ENCODE peak calls at places on chromosome 17, in seven cellular contexts. P is EL; K is GM03348; Z is activated CD4-positive, alpha-beta T cell treated with anti-CD3 and anti-CD28 coated beads, Interleukin-2, amount 50 U/mL, for 4 hours; V is activated T-cell treated with anti-CD3 and anti-CD28 coated beads for 48 hours; T is endothelial cell; I is mammary epithelial cell. Q is an unnamed sample.

GRCh38 chr17:79513206-79513605 is 97.6 kb downstream of the RBFOX3 start:
- DNase-seq in I (no peak), T (no peak), Z (no peak), P (no peak), V (no peak), K (no peak), Q (no peak)

GRCh38 chr17:48611681-48612455 is 1.1 kb upstream of the HOXB7 start:
- DNase-seq in T (no peak), I (no peak), V (no peak), P (no peak), K (peak), Z (no peak), Q (peak)

GRCh38 chr17:80362428-80363119 is 52.4 kb upstream of the ENDOV start:
- DNase-seq in Z (no peak), V (no peak), I (no peak), P (peak), K (no peak), T (no peak), Q (no peak)

GRCh38 chr17:34443832-34444469 is 80.9 kb upstream of the CCL1 start:
- DNase-seq in I (no peak), V (peak), T (peak), K (peak), P (no peak), Z (no peak), Q (peak)

GRCh38 chr17:69913241-69914015 is 161.6 kb upstream of the KCNJ16 start:
- DNase-seq in I (no peak), V (no peak), K (peak), T (no peak), Z (no peak), P (no peak), Q (no peak)

GRCh38 chr17:64575431-64575830 is 68.7 kb downstream of the CEP95 start:
- DNase-seq in V (no peak), T (no peak), I (no peak), P (no peak), K (no peak), Z (no peak), Q (no peak)

GRCh38 chr17:58811301-58811700 is 55.6 kb downstream of the PPM1E start:
- DNase-seq in Z (no peak), T (no peak), K (no peak), V (no peak), I (no peak), P (no peak), Q (no peak)

GRCh38 chr17:56832446-56832845 is 1.3 kb downstream of the C17orf67 start:
- DNase-seq in V (no peak), Z (no peak), P (peak), I (no peak), T (no peak), K (no peak), Q (no peak)

GRCh38 chr17:82668631-82669099 is 20.4 kb upstream of the WDR45B start:
- DNase-seq in V (peak), T (peak), P (peak), K (peak), Z (peak), I (peak), Q (peak)

GRCh38 chr17:32546031-32546444 is 59.2 kb downstream of the CDK5R1 start:
- DNase-seq in P (peak), K (no peak), I (no peak), T (no peak), Z (no peak), V (no peak), Q (peak)